ENCODE peak calls at places on chromosomes 16 and 17, in seven cellular contexts. S, L, O, R, T, K and W are unnamed samples.

GRCh38 chr17:73901661-73902415 is 257.6 kb upstream of the SDK2 start:
- DNase-seq in S (peak; percentile 33), L (no peak), O (no peak), R (peak; percentile 28), T (no peak), K (peak; percentile 72), W (no peak)

GRCh38 chr17:50817142-50817751 is 18.1 kb upstream of the WFIKKN2 start:
- DNase-seq in S (peak; percentile 58), L (peak; percentile 31), O (peak; percentile 61), R (peak; percentile 61), T (peak; percentile 14), K (peak; percentile 55), W (peak; percentile 53)

GRCh38 chr17:76642994-76643393 is 563 bp downstream of the ST6GALNAC1 start:
- DNase-seq in S (no peak), L (no peak), O (no peak), R (no peak), T (no peak), K (no peak), W (no peak)

GRCh38 chr17:1998426-1998784 is 26.7 kb downstream of the RTN4RL1 start:
- DNase-seq in S (no peak), L (no peak), O (no peak), R (no peak), T (no peak), K (peak; percentile 38), W (no peak)

GRCh38 chr17:76748657-76749056 is 10.7 kb downstream of the MFSD11 start:
- DNase-seq in S (no peak), L (no peak), O (no peak), R (no peak), T (no peak), K (no peak), W (no peak)

GRCh38 chr16:47565454-47565853 is 104.3 kb downstream of the PHKB start:
- DNase-seq in S (peak; percentile 33), L (peak; percentile 82), O (peak; percentile 82), R (no peak), T (no peak), K (peak; percentile 35), W (peak; percentile 57)

GRCh38 chr17:81171941-81172340 is 5.9 kb upstream of the AATK start:
- DNase-seq in S (no peak), L (peak; percentile 29), O (no peak), R (no peak), T (no peak), K (no peak), W (no peak)

GRCh38 chr16:81774348-81774747 is 4.7 kb upstream of the PLCG2 start:
- DNase-seq in S (no peak), L (no peak), O (no peak), R (no peak), T (no peak), K (no peak), W (no peak)

GRCh38 chr17:72219136-72219823 is 98.5 kb downstream of the SOX9 start:
- DNase-seq in S (no peak), L (no peak), O (peak; percentile 16), R (no peak), T (no peak), K (no peak), W (no peak)

GRCh38 chr17:32998111-32998892 is 6.7 kb downstream of the SPACA3 start:
- DNase-seq in S (peak; percentile 93), L (peak; percentile 67), O (peak; percentile 72), R (peak; percentile 71), T (peak; percentile 73), K (peak; percentile 87), W (peak; percentile 72)

GRCh38 chr17:64426584-64426983 is 22.3 kb upstream of the MILR1 start:
- DNase-seq in S (no peak), L (no peak), O (no peak), R (no peak), T (no peak), K (no peak), W (no peak)

GRCh38 chr17:31068291-31068690 is 26.5 kb upstream of the NF1 start:
- DNase-seq in S (peak; percentile 48), L (peak; percentile 44), O (peak; percentile 78), R (peak; percentile 46), T (peak; percentile 52), K (peak; percentile 65), W (peak; percentile 55)

GRCh38 chr17:76405607-76405966 is 21.2 kb downstream of the SPHK1 start:
- DNase-seq in S (no peak), L (no peak), O (no peak), R (no peak), T (no peak), K (no peak), W (no peak)

GRCh38 chr16:68257251-68257905 is 6.9 kb upstream of the SLC7A6 start:
- DNase-seq in S (no peak), L (no peak), O (no peak), R (no peak), T (no peak), K (peak; percentile 63), W (peak; percentile 75)

GRCh38 chr17:81480140-81480917 is 32.3 kb downstream of the ACTG1 start:
- DNase-seq in S (peak; percentile 87), L (peak; percentile 76), O (peak; percentile 78), R (no peak), T (no peak), K (no peak), W (peak; percentile 55)